ENCODE peak calls at places on chromosomes 6 and 20, in four cellular contexts. V is putamen; D is anterior cingulate cortex; Z is stimulated activated CD8-positive, alpha-beta memory T cell treated with anti-CD3 and anti-CD28 coated beads, Interleukin-2, amount 100 ng/mL, for 48 hours. O is an unnamed sample.

GRCh38 chr20:61803416-61803902 is 262.2 kb downstream of the TAF4 start:
- DNase-seq in V (no peak), D (no peak), Z (no peak), O (no peak)

GRCh38 chr6:6494677-6495076 is 93.8 kb upstream of the LY86 start:
- DNase-seq in V (no peak), D (no peak), Z (no peak), O (peak)

GRCh38 chr6:36649086-36649485 is 29.4 kb upstream of the CDKN1A start:
- DNase-seq in V (no peak), D (no peak), Z (no peak), O (no peak)

GRCh38 chr6:7150381-7151064 is 42.8 kb downstream of the RREB1 start:
- DNase-seq in V (no peak), D (no peak), Z (no peak), O (no peak)

GRCh38 chr6:10633216-10633615 is 61.2 kb downstream of the C6orf52 start:
- DNase-seq in V (no peak), D (no peak), Z (no peak), O (no peak)

GRCh38 chr20:51383891-51384510 is 158.5 kb downstream of the NFATC2 start:
- DNase-seq in V (no peak), D (no peak), Z (no peak), O (no peak)

GRCh38 chr6:128889870-128890269 is 6.9 kb downstream of the LAMA2 start:
- DNase-seq in V (no peak), D (no peak), Z (no peak), O (no peak)

GRCh38 chr6:142907544-142907943 is 37.4 kb downstream of the HIVEP2 start:
- DNase-seq in V (no peak), D (no peak), Z (no peak), O (no peak)

GRCh38 chr6:47360388-47360787 is 50.7 kb upstream of the TNFRSF21 start:
- DNase-seq in V (no peak), D (no peak), Z (no peak), O (no peak)

GRCh38 chr6:50791900-50792508 is 26.7 kb upstream of the TFAP2B start:
- DNase-seq in V (peak), D (no peak), Z (no peak), O (no peak)

GRCh38 chr20:4064118-4064962 is 49.0 kb upstream of the RNF24 start:
- DNase-seq in V (peak), D (peak), Z (no peak), O (peak)

GRCh38 chr20:58646703-58647102 is 4.4 kb upstream of the STX16 start:
- DNase-seq in V (no peak), D (no peak), Z (no peak), O (no peak)

GRCh38 chr6:30882764-30883475 is 1.4 kb upstream of the DDR1 start:
- DNase-seq in V (no peak), D (no peak), Z (no peak), O (no peak)

GRCh38 chr6:42405025-42405424 is 46.7 kb downstream of the TRERF1 start:
- DNase-seq in V (no peak), D (no peak), Z (no peak), O (no peak)

GRCh38 chr20:48621256-48622078 is 206.3 kb downstream of the PREX1 start:
- DNase-seq in V (no peak), D (no peak), Z (no peak), O (no peak)

GRCh38 chr6:143058987-143059386 is 1.7 kb upstream of the AIG1 start:
- DNase-seq in V (peak), D (no peak), Z (no peak), O (peak)

GRCh38 chr6:19303381-19303780 is 533.8 kb upstream of the ID4 start:
- DNase-seq in V (peak), D (peak), Z (no peak), O (no peak)

GRCh38 chr20:2004171-2004570 is 10.3 kb upstream of the PDYN start:
- DNase-seq in V (peak), D (no peak), Z (no peak), O (peak)

GRCh38 chr20:13492001-13492480 is 146.7 kb downstream of the TASP1 start:
- DNase-seq in V (peak), D (no peak), Z (no peak), O (no peak)

GRCh38 chr20:63635431-63636141 is 8.7 kb upstream of the GMEB2 start:
- DNase-seq in V (no peak), D (no peak), Z (peak), O (no peak)

GRCh38 chr6:157814883-157815282 is 8.2 kb upstream of the SNX9 start:
- DNase-seq in V (no peak), D (no peak), Z (no peak), O (no peak)

GRCh38 chr6:12845224-12846004 is 128.8 kb downstream of the PHACTR1 start:
- DNase-seq in V (no peak), D (no peak), Z (no peak), O (no peak)

GRCh38 chr6:39251406-39251805 is 22.1 kb upstream of the KCNK5 start:
- DNase-seq in V (no peak), D (no peak), Z (no peak), O (no peak)

O was measured in head of caudate nucleus.